ENCODE peak calls at places on chromosome 21, in nine cellular contexts. L, J, Q, C, O, P, R, T and Y are unnamed samples.

GRCh38 chr21:39082656-39083376 is 100.4 kb downstream of the PSMG1 start:
- DNase-seq in R (no peak), J (no peak), P (no peak), C (no peak), L (no peak), T (no peak), Q (no peak), O (peak; percentile 48), Y (no peak)

GRCh38 chr21:14120091-14120734 is 90.5 kb downstream of the LIPI start:
- DNase-seq in C (peak; percentile 12), R (peak; percentile 42), O (peak; percentile 51), L (no peak), P (no peak), Q (peak; percentile 47), T (no peak), J (peak; percentile 36), Y (peak; percentile 42)

GRCh38 chr21:34908424-34909055 is 140.6 kb downstream of the RUNX1 start:
- DNase-seq in O (peak; percentile 23), T (peak; percentile 51), Q (peak; percentile 99), J (peak; percentile 64), P (no peak), R (no peak), C (no peak), L (no peak), Y (no peak)

GRCh38 chr21:45887121-45887611 is 94.4 kb upstream of the COL6A1 start:
- DNase-seq in O (no peak), L (peak; percentile 13), R (peak; percentile 61), Q (no peak), J (no peak), C (no peak), P (no peak), T (peak; percentile 28), Y (peak; percentile 64)

GRCh38 chr21:33299181-33299752 is 25.5 kb upstream of the IFNAR1 start:
- DNase-seq in C (no peak), T (no peak), J (no peak), P (peak; percentile 26), O (peak; percentile 21), R (no peak), L (no peak), Q (peak; percentile 73), Y (no peak)

GRCh38 chr21:37087188-37087587 is 14.1 kb downstream of the TTC3 start:
- DNase-seq in C (peak; percentile 76), J (peak; percentile 85), R (peak; percentile 40), L (no peak), T (no peak), Q (peak; percentile 68), O (peak; percentile 52), P (no peak), Y (peak; percentile 65)

GRCh38 chr21:42047821-42048613 is 23.1 kb upstream of the UMODL1 start:
- DNase-seq in C (peak; percentile 95), Q (no peak), R (peak; percentile 48), L (no peak), O (no peak), T (peak; percentile 76), P (no peak), J (peak; percentile 98), Y (peak; percentile 25)

GRCh38 chr21:46159390-46159789 is 4.0 kb upstream of the FTCD start:
- DNase-seq in J (no peak), O (no peak), R (no peak), L (no peak), C (no peak), T (peak; percentile 33), Q (no peak), P (no peak), Y (no peak)

GRCh38 chr21:32353002-32353711 is 39.7 kb downstream of the URB1 start:
- DNase-seq in C (no peak), R (no peak), J (no peak), O (no peak), Q (no peak), T (no peak), L (no peak), P (no peak), Y (no peak)

GRCh38 chr21:16117851-16118592 is 388.2 kb downstream of the USP25 start:
- DNase-seq in Q (no peak), J (peak; percentile 97), C (peak; percentile 92), T (no peak), R (no peak), P (no peak), L (no peak), O (no peak), Y (peak; percentile 46)

GRCh38 chr21:16287060-16287459 is 557.3 kb downstream of the USP25 start:
- DNase-seq in L (no peak), J (no peak), Q (no peak), P (no peak), T (no peak), O (no peak), R (no peak), C (no peak), Y (no peak)

GRCh38 chr21:15604424-15604823 is 125.4 kb upstream of the USP25 start:
- DNase-seq in R (no peak), L (no peak), P (no peak), T (no peak), J (peak; percentile 63), Q (no peak), O (no peak), C (peak; percentile 52), Y (no peak)

GRCh38 chr21:43825936-43826622 is 36.7 kb downstream of the RRP1 start:
- DNase-seq in Q (no peak), O (no peak), P (no peak), T (peak; percentile 88), R (no peak), J (no peak), L (no peak), C (no peak), Y (no peak)

GRCh38 chr21:17295997-17296396 is 216.8 kb upstream of the CXADR start:
- DNase-seq in P (no peak), L (no peak), Q (no peak), C (no peak), J (no peak), R (no peak), T (peak; percentile 26), O (no peak), Y (no peak)

GRCh38 chr21:32889596-32889995 is 118.0 kb upstream of the PAXBP1 start:
- DNase-seq in Q (no peak), R (no peak), L (no peak), C (peak; percentile 2), T (no peak), O (no peak), P (no peak), J (peak; percentile 44), Y (no peak)

GRCh38 chr21:42311816-42312625 is 3.2 kb downstream of the TFF3 start:
- DNase-seq in L (no peak), Q (no peak), T (no peak), C (no peak), O (peak; percentile 42), J (no peak), R (no peak), P (no peak), Y (no peak)

GRCh38 chr21:34037446-34037845 is 35.9 kb upstream of the MRPS6 start:
- DNase-seq in Q (no peak), J (peak; percentile 74), P (no peak), R (no peak), C (peak; percentile 46), T (no peak), O (no peak), L (no peak), Y (no peak)

GRCh38 chr21:29656504-29657227 is 283.1 kb downstream of the GRIK1 start:
- DNase-seq in L (no peak), T (no peak), P (no peak), R (no peak), Q (peak; percentile 88), J (peak; percentile 85), O (no peak), C (peak; percentile 80), Y (no peak)

GRCh38 chr21:16211339-16212303 is 481.8 kb downstream of the USP25 start:
- DNase-seq in O (no peak), C (peak; percentile 33), P (no peak), L (no peak), J (peak; percentile 41), R (peak; percentile 54), T (no peak), Q (peak; percentile 62), Y (no peak)

GRCh38 chr21:45151484-45152115 is 77.2 kb downstream of the ADARB1 start:
- DNase-seq in J (no peak), L (no peak), P (no peak), Q (no peak), C (no peak), T (no peak), R (no peak), O (no peak), Y (no peak)

GRCh38 chr21:46634966-46635323 is 529 bp upstream of the PRMT2 start:
- DNase-seq in J (peak; percentile 82), C (peak; percentile 89), T (no peak), Q (peak; percentile 90), L (peak; percentile 80), P (no peak), O (peak; percentile 56), R (peak; percentile 83), Y (peak; percentile 79)

GRCh38 chr21:39142972-39143371 is 40.3 kb downstream of the PSMG1 start:
- DNase-seq in O (no peak), P (no peak), R (no peak), T (no peak), J (no peak), L (no peak), Q (no peak), C (no peak), Y (no peak)

GRCh38 chr21:42350271-42350885 is 416 bp downstream of the TFF2 start:
- DNase-seq in T (no peak), P (no peak), O (no peak), J (no peak), R (no peak), Q (no peak), L (no peak), C (no peak), Y (no peak)

GRCh38 chr21:43790053-43790524 is 712 bp downstream of the RRP1 start:
- DNase-seq in J (no peak), L (no peak), R (no peak), P (no peak), C (no peak), O (no peak), T (no peak), Q (no peak), Y (no peak)

GRCh38 chr21:42565206-42565810 is 51.7 kb downstream of the SLC37A1 start:
- DNase-seq in L (no peak), R (no peak), O (no peak), C (no peak), Q (no peak), T (no peak), J (no peak), P (no peak), Y (no peak)

GRCh38 chr21:36642777-36643176 is 56.1 kb upstream of the SIM2 start:
- DNase-seq in L (no peak), T (no peak), R (no peak), C (no peak), Q (no peak), P (no peak), J (no peak), O (no peak), Y (no peak)

GRCh38 chr21:39111928-39112327 is 71.3 kb downstream of the PSMG1 start:
- DNase-seq in Q (no peak), R (no peak), O (no peak), L (no peak), T (no peak), J (peak; percentile 26), P (no peak), C (no peak), Y (no peak)

GRCh38 chr21:37530901-37531351 is 164.4 kb downstream of the DYRK1A start:
- DNase-seq in R (no peak), P (no peak), T (no peak), O (no peak), J (no peak), L (no peak), Q (no peak), C (no peak), Y (peak; percentile 55)

GRCh38 chr21:31236528-31236927 is 107.5 kb downstream of the TIAM1 start:
- DNase-seq in Q (no peak), O (no peak), P (no peak), R (no peak), J (no peak), T (no peak), L (no peak), C (no peak), Y (no peak)

GRCh38 chr21:17780539-17780938 is 38.6 kb downstream of the C21orf91 start:
- DNase-seq in T (no peak), O (peak; percentile 49), L (no peak), Q (peak; percentile 11), J (no peak), P (no peak), C (no peak), R (no peak), Y (no peak)

GRCh38 chr21:35222541-35222941 is 173.4 kb upstream of the RUNX1 start:
- DNase-seq in Q (peak; percentile 49), P (no peak), O (no peak), R (no peak), J (no peak), C (no peak), L (no peak), T (no peak), Y (no peak)